ENCODE peak calls at places on chromosomes 7 and 10, in ten cellular contexts. One of them, this sample, is unnamed.
A peak's percentile ranks its signal among the peaks of the same experiment; 100 is the strongest.

GRCh38 chr7:24318326-24318725 is 34.3 kb downstream of the NPY start:
- DNase-seq in astrocyte of the spinal cord: no peak
- DNase-seq in GM23248: peak; percentile 7
- DNase-seq in iris pigment epithelial cell: no peak
- DNase-seq in stimulated activated CD4-positive, alpha-beta T cell treated with anti-CD3 and anti-CD28 coated beads, Interleukin-15, amount 100 ng/mL, for 24 hours: no peak
- DNase-seq in NCI-H2029: no peak
- DNase-seq in BE2C: peak; percentile 14
- DNase-seq in AG04449: no peak
- DNase-seq in GF-D8: no peak
- DNase-seq in activated naive CD8-positive, alpha-beta T cell treated with anti-CD3 and anti-CD28 coated beads, Interleukin-2, amount 50 U/mL, for 24 hours: no peak
- DNase-seq in this sample: peak; percentile 11

GRCh38 chr10:72525277-72525676 is 100.6 kb downstream of the MICU1 start:
- DNase-seq in BE2C: no peak
- DNase-seq in GF-D8: no peak
- DNase-seq in astrocyte of the spinal cord: no peak
- DNase-seq in NCI-H2029: no peak
- DNase-seq in GM23248: peak; percentile 40
- DNase-seq in activated naive CD8-positive, alpha-beta T cell treated with anti-CD3 and anti-CD28 coated beads, Interleukin-2, amount 50 U/mL, for 24 hours: no peak
- DNase-seq in stimulated activated CD4-positive, alpha-beta T cell treated with anti-CD3 and anti-CD28 coated beads, Interleukin-15, amount 100 ng/mL, for 24 hours: no peak
- DNase-seq in iris pigment epithelial cell: peak; percentile 36
- DNase-seq in AG04449: peak; percentile 23
- DNase-seq in this sample: peak; percentile 23

GRCh38 chr7:155374276-155375252 is 76.9 kb downstream of the INSIG1 start:
- DNase-seq in activated naive CD8-positive, alpha-beta T cell treated with anti-CD3 and anti-CD28 coated beads, Interleukin-2, amount 50 U/mL, for 24 hours: no peak
- DNase-seq in AG04449: no peak
- DNase-seq in GF-D8: no peak
- DNase-seq in stimulated activated CD4-positive, alpha-beta T cell treated with anti-CD3 and anti-CD28 coated beads, Interleukin-15, amount 100 ng/mL, for 24 hours: peak; percentile 30
- DNase-seq in astrocyte of the spinal cord: no peak
- DNase-seq in GM23248: no peak
- DNase-seq in BE2C: no peak
- DNase-seq in iris pigment epithelial cell: no peak
- DNase-seq in NCI-H2029: no peak
- DNase-seq in this sample: no peak

GRCh38 chr7:80372415-80372814 is 139.4 kb downstream of the GNAT3 start:
- DNase-seq in AG04449: peak; percentile 59
- DNase-seq in GM23248: peak; percentile 42
- DNase-seq in NCI-H2029: no peak
- DNase-seq in iris pigment epithelial cell: peak; percentile 88
- DNase-seq in BE2C: no peak
- DNase-seq in activated naive CD8-positive, alpha-beta T cell treated with anti-CD3 and anti-CD28 coated beads, Interleukin-2, amount 50 U/mL, for 24 hours: no peak
- DNase-seq in GF-D8: no peak
- DNase-seq in stimulated activated CD4-positive, alpha-beta T cell treated with anti-CD3 and anti-CD28 coated beads, Interleukin-15, amount 100 ng/mL, for 24 hours: no peak
- DNase-seq in astrocyte of the spinal cord: peak; percentile 51
- DNase-seq in this sample: no peak

GRCh38 chr7:68805159-68805558 is 793.1 kb upstream of the AUTS2 start:
- DNase-seq in activated naive CD8-positive, alpha-beta T cell treated with anti-CD3 and anti-CD28 coated beads, Interleukin-2, amount 50 U/mL, for 24 hours: no peak
- DNase-seq in iris pigment epithelial cell: no peak
- DNase-seq in NCI-H2029: no peak
- DNase-seq in stimulated activated CD4-positive, alpha-beta T cell treated with anti-CD3 and anti-CD28 coated beads, Interleukin-15, amount 100 ng/mL, for 24 hours: no peak
- DNase-seq in BE2C: no peak
- DNase-seq in GM23248: no peak
- DNase-seq in GF-D8: no peak
- DNase-seq in AG04449: no peak
- DNase-seq in astrocyte of the spinal cord: no peak
- DNase-seq in this sample: no peak

GRCh38 chr10:106929291-106929925 is 235.1 kb downstream of the SORCS1 start:
- DNase-seq in BE2C: no peak
- DNase-seq in astrocyte of the spinal cord: no peak
- DNase-seq in stimulated activated CD4-positive, alpha-beta T cell treated with anti-CD3 and anti-CD28 coated beads, Interleukin-15, amount 100 ng/mL, for 24 hours: no peak
- DNase-seq in GM23248: no peak
- DNase-seq in GF-D8: no peak
- DNase-seq in activated naive CD8-positive, alpha-beta T cell treated with anti-CD3 and anti-CD28 coated beads, Interleukin-2, amount 50 U/mL, for 24 hours: no peak
- DNase-seq in NCI-H2029: no peak
- DNase-seq in iris pigment epithelial cell: no peak
- DNase-seq in AG04449: no peak
- DNase-seq in this sample: no peak

GRCh38 chr7:33981221-33981620 is 75.9 kb downstream of the BMPER start:
- DNase-seq in activated naive CD8-positive, alpha-beta T cell treated with anti-CD3 and anti-CD28 coated beads, Interleukin-2, amount 50 U/mL, for 24 hours: no peak
- DNase-seq in NCI-H2029: no peak
- DNase-seq in BE2C: no peak
- DNase-seq in astrocyte of the spinal cord: no peak
- DNase-seq in stimulated activated CD4-positive, alpha-beta T cell treated with anti-CD3 and anti-CD28 coated beads, Interleukin-15, amount 100 ng/mL, for 24 hours: no peak
- DNase-seq in GM23248: peak; percentile 43
- DNase-seq in GF-D8: no peak
- DNase-seq in AG04449: no peak
- DNase-seq in iris pigment epithelial cell: no peak
- DNase-seq in this sample: no peak

GRCh38 chr7:18558503-18558902 is 63.0 kb downstream of the HDAC9 start:
- DNase-seq in activated naive CD8-positive, alpha-beta T cell treated with anti-CD3 and anti-CD28 coated beads, Interleukin-2, amount 50 U/mL, for 24 hours: no peak
- DNase-seq in iris pigment epithelial cell: no peak
- DNase-seq in GM23248: peak; percentile 20
- DNase-seq in BE2C: no peak
- DNase-seq in NCI-H2029: no peak
- DNase-seq in astrocyte of the spinal cord: peak; percentile 61
- DNase-seq in stimulated activated CD4-positive, alpha-beta T cell treated with anti-CD3 and anti-CD28 coated beads, Interleukin-15, amount 100 ng/mL, for 24 hours: no peak
- DNase-seq in AG04449: no peak
- DNase-seq in GF-D8: no peak
- DNase-seq in this sample: no peak

GRCh38 chr10:114374141-114374791 is 30.0 kb downstream of the AFAP1L2 start:
- DNase-seq in stimulated activated CD4-positive, alpha-beta T cell treated with anti-CD3 and anti-CD28 coated beads, Interleukin-15, amount 100 ng/mL, for 24 hours: no peak
- DNase-seq in BE2C: peak; percentile 64
- DNase-seq in GF-D8: no peak
- DNase-seq in GM23248: peak; percentile 6
- DNase-seq in activated naive CD8-positive, alpha-beta T cell treated with anti-CD3 and anti-CD28 coated beads, Interleukin-2, amount 50 U/mL, for 24 hours: no peak
- DNase-seq in iris pigment epithelial cell: no peak
- DNase-seq in NCI-H2029: no peak
- DNase-seq in AG04449: no peak
- DNase-seq in astrocyte of the spinal cord: peak; percentile 56
- DNase-seq in this sample: no peak

GRCh38 chr10:22058195-22058594 is 54.7 kb upstream of the DNAJC1 start:
- DNase-seq in astrocyte of the spinal cord: no peak
- DNase-seq in NCI-H2029: no peak
- DNase-seq in iris pigment epithelial cell: peak; percentile 51
- DNase-seq in activated naive CD8-positive, alpha-beta T cell treated with anti-CD3 and anti-CD28 coated beads, Interleukin-2, amount 50 U/mL, for 24 hours: no peak
- DNase-seq in GF-D8: no peak
- DNase-seq in GM23248: no peak
- DNase-seq in BE2C: no peak
- DNase-seq in stimulated activated CD4-positive, alpha-beta T cell treated with anti-CD3 and anti-CD28 coated beads, Interleukin-15, amount 100 ng/mL, for 24 hours: no peak
- DNase-seq in AG04449: no peak
- DNase-seq in this sample: no peak

GRCh38 chr10:73922007-73922863 is 11.3 kb downstream of the PLAU start:
- DNase-seq in iris pigment epithelial cell: no peak
- DNase-seq in astrocyte of the spinal cord: no peak
- DNase-seq in activated naive CD8-positive, alpha-beta T cell treated with anti-CD3 and anti-CD28 coated beads, Interleukin-2, amount 50 U/mL, for 24 hours: no peak
- DNase-seq in GM23248: no peak
- DNase-seq in NCI-H2029: no peak
- DNase-seq in GF-D8: no peak
- DNase-seq in AG04449: no peak
- DNase-seq in BE2C: no peak
- DNase-seq in stimulated activated CD4-positive, alpha-beta T cell treated with anti-CD3 and anti-CD28 coated beads, Interleukin-15, amount 100 ng/mL, for 24 hours: no peak
- DNase-seq in this sample: no peak

GRCh38 chr10:110304394-110304779 is 333 bp downstream of the SMNDC1 start:
- DNase-seq in stimulated activated CD4-positive, alpha-beta T cell treated with anti-CD3 and anti-CD28 coated beads, Interleukin-15, amount 100 ng/mL, for 24 hours: no peak
- DNase-seq in BE2C: no peak
- DNase-seq in GF-D8: no peak
- DNase-seq in iris pigment epithelial cell: no peak
- DNase-seq in AG04449: no peak
- DNase-seq in NCI-H2029: no peak
- DNase-seq in activated naive CD8-positive, alpha-beta T cell treated with anti-CD3 and anti-CD28 coated beads, Interleukin-2, amount 50 U/mL, for 24 hours: peak; percentile 33
- DNase-seq in astrocyte of the spinal cord: no peak
- DNase-seq in GM23248: peak; percentile 75
- DNase-seq in this sample: no peak

GRCh38 chr10:110918269-110918632 is 729 bp downstream of the BBIP1 start:
- DNase-seq in GM23248: peak; percentile 99
- DNase-seq in activated naive CD8-positive, alpha-beta T cell treated with anti-CD3 and anti-CD28 coated beads, Interleukin-2, amount 50 U/mL, for 24 hours: no peak
- DNase-seq in NCI-H2029: peak; percentile 41
- DNase-seq in iris pigment epithelial cell: peak; percentile 98
- DNase-seq in astrocyte of the spinal cord: peak; percentile 98
- DNase-seq in stimulated activated CD4-positive, alpha-beta T cell treated with anti-CD3 and anti-CD28 coated beads, Interleukin-15, amount 100 ng/mL, for 24 hours: peak; percentile 95
- DNase-seq in BE2C: peak; percentile 96
- DNase-seq in AG04449: peak; percentile 74
- DNase-seq in GF-D8: peak; percentile 84
- DNase-seq in this sample: peak; percentile 95

GRCh38 chr7:99137418-99138180 is 6.3 kb downstream of the SMURF1 start:
- DNase-seq in stimulated activated CD4-positive, alpha-beta T cell treated with anti-CD3 and anti-CD28 coated beads, Interleukin-15, amount 100 ng/mL, for 24 hours: no peak
- DNase-seq in NCI-H2029: no peak
- DNase-seq in GF-D8: no peak
- DNase-seq in AG04449: no peak
- DNase-seq in iris pigment epithelial cell: peak; percentile 81
- DNase-seq in activated naive CD8-positive, alpha-beta T cell treated with anti-CD3 and anti-CD28 coated beads, Interleukin-2, amount 50 U/mL, for 24 hours: no peak
- DNase-seq in GM23248: peak; percentile 89
- DNase-seq in astrocyte of the spinal cord: peak; percentile 76
- DNase-seq in BE2C: no peak
- DNase-seq in this sample: peak; percentile 77

GRCh38 chr7:6106140-6106904 is 75.1 kb downstream of the ANKRD61 start:
- DNase-seq in AG04449: no peak
- DNase-seq in stimulated activated CD4-positive, alpha-beta T cell treated with anti-CD3 and anti-CD28 coated beads, Interleukin-15, amount 100 ng/mL, for 24 hours: peak; percentile 37
- DNase-seq in iris pigment epithelial cell: peak; percentile 55
- DNase-seq in GF-D8: peak; percentile 58
- DNase-seq in astrocyte of the spinal cord: peak; percentile 51
- DNase-seq in activated naive CD8-positive, alpha-beta T cell treated with anti-CD3 and anti-CD28 coated beads, Interleukin-2, amount 50 U/mL, for 24 hours: peak; percentile 22
- DNase-seq in GM23248: peak; percentile 49
- DNase-seq in NCI-H2029: no peak
- DNase-seq in BE2C: no peak
- DNase-seq in this sample: peak; percentile 43

GRCh38 chr10:112956631-112957350 is 6.7 kb downstream of the TCF7L2 start:
- DNase-seq in activated naive CD8-positive, alpha-beta T cell treated with anti-CD3 and anti-CD28 coated beads, Interleukin-2, amount 50 U/mL, for 24 hours: no peak
- DNase-seq in NCI-H2029: no peak
- DNase-seq in GF-D8: no peak
- DNase-seq in BE2C: no peak
- DNase-seq in astrocyte of the spinal cord: no peak
- DNase-seq in stimulated activated CD4-positive, alpha-beta T cell treated with anti-CD3 and anti-CD28 coated beads, Interleukin-15, amount 100 ng/mL, for 24 hours: no peak
- DNase-seq in GM23248: peak; percentile 50
- DNase-seq in AG04449: no peak
- DNase-seq in iris pigment epithelial cell: no peak
- DNase-seq in this sample: no peak

GRCh38 chr10:13827418-13827817 is 240.7 kb downstream of the PRPF18 start:
- DNase-seq in BE2C: no peak
- DNase-seq in GM23248: no peak
- DNase-seq in astrocyte of the spinal cord: peak; percentile 49
- DNase-seq in NCI-H2029: no peak
- DNase-seq in AG04449: no peak
- DNase-seq in iris pigment epithelial cell: peak; percentile 57
- DNase-seq in stimulated activated CD4-positive, alpha-beta T cell treated with anti-CD3 and anti-CD28 coated beads, Interleukin-15, amount 100 ng/mL, for 24 hours: no peak
- DNase-seq in activated naive CD8-positive, alpha-beta T cell treated with anti-CD3 and anti-CD28 coated beads, Interleukin-2, amount 50 U/mL, for 24 hours: no peak
- DNase-seq in GF-D8: no peak
- DNase-seq in this sample: no peak

GRCh38 chr10:76558996-76559888 is 1078.4 kb downstream of the KCNMA1 start:
- DNase-seq in GM23248: peak; percentile 80
- DNase-seq in GF-D8: no peak
- DNase-seq in iris pigment epithelial cell: peak; percentile 86
- DNase-seq in astrocyte of the spinal cord: peak; percentile 72
- DNase-seq in activated naive CD8-positive, alpha-beta T cell treated with anti-CD3 and anti-CD28 coated beads, Interleukin-2, amount 50 U/mL, for 24 hours: no peak
- DNase-seq in NCI-H2029: no peak
- DNase-seq in AG04449: no peak
- DNase-seq in BE2C: no peak
- DNase-seq in stimulated activated CD4-positive, alpha-beta T cell treated with anti-CD3 and anti-CD28 coated beads, Interleukin-15, amount 100 ng/mL, for 24 hours: no peak
- DNase-seq in this sample: no peak

GRCh38 chr7:55086413-55087201 is 67.8 kb downstream of the EGFR start:
- DNase-seq in NCI-H2029: peak; percentile 10
- DNase-seq in GM23248: peak; percentile 90
- DNase-seq in BE2C: peak; percentile 36
- DNase-seq in iris pigment epithelial cell: peak; percentile 85
- DNase-seq in AG04449: peak; percentile 40
- DNase-seq in stimulated activated CD4-positive, alpha-beta T cell treated with anti-CD3 and anti-CD28 coated beads, Interleukin-15, amount 100 ng/mL, for 24 hours: peak; percentile 30
- DNase-seq in activated naive CD8-positive, alpha-beta T cell treated with anti-CD3 and anti-CD28 coated beads, Interleukin-2, amount 50 U/mL, for 24 hours: peak; percentile 12
- DNase-seq in astrocyte of the spinal cord: peak; percentile 94
- DNase-seq in GF-D8: no peak
- DNase-seq in this sample: peak; percentile 49

GRCh38 chr7:50307368-50308012 is 3.0 kb downstream of the IKZF1 start:
- DNase-seq in GF-D8: peak; percentile 51
- DNase-seq in AG04449: no peak
- DNase-seq in activated naive CD8-positive, alpha-beta T cell treated with anti-CD3 and anti-CD28 coated beads, Interleukin-2, amount 50 U/mL, for 24 hours: peak; percentile 67
- DNase-seq in astrocyte of the spinal cord: no peak
- DNase-seq in BE2C: no peak
- DNase-seq in NCI-H2029: no peak
- DNase-seq in iris pigment epithelial cell: no peak
- DNase-seq in GM23248: no peak
- DNase-seq in stimulated activated CD4-positive, alpha-beta T cell treated with anti-CD3 and anti-CD28 coated beads, Interleukin-15, amount 100 ng/mL, for 24 hours: peak; percentile 71
- DNase-seq in this sample: no peak

GRCh38 chr7:15015545-15016314 is 113.2 kb upstream of the DGKB start:
- DNase-seq in iris pigment epithelial cell: peak; percentile 61
- DNase-seq in BE2C: peak; percentile 56
- DNase-seq in GM23248: peak; percentile 75
- DNase-seq in NCI-H2029: peak; percentile 93
- DNase-seq in stimulated activated CD4-positive, alpha-beta T cell treated with anti-CD3 and anti-CD28 coated beads, Interleukin-15, amount 100 ng/mL, for 24 hours: no peak
- DNase-seq in GF-D8: peak; percentile 20
- DNase-seq in astrocyte of the spinal cord: peak; percentile 76
- DNase-seq in activated naive CD8-positive, alpha-beta T cell treated with anti-CD3 and anti-CD28 coated beads, Interleukin-2, amount 50 U/mL, for 24 hours: no peak
- DNase-seq in AG04449: no peak
- DNase-seq in this sample: peak; percentile 75

GRCh38 chr7:159103382-159104187 is 41.1 kb downstream of the VIPR2 start:
- DNase-seq in NCI-H2029: no peak
- DNase-seq in AG04449: no peak
- DNase-seq in iris pigment epithelial cell: no peak
- DNase-seq in astrocyte of the spinal cord: no peak
- DNase-seq in GF-D8: no peak
- DNase-seq in stimulated activated CD4-positive, alpha-beta T cell treated with anti-CD3 and anti-CD28 coated beads, Interleukin-15, amount 100 ng/mL, for 24 hours: no peak
- DNase-seq in BE2C: no peak
- DNase-seq in GM23248: no peak
- DNase-seq in activated naive CD8-positive, alpha-beta T cell treated with anti-CD3 and anti-CD28 coated beads, Interleukin-2, amount 50 U/mL, for 24 hours: no peak
- DNase-seq in this sample: no peak

GRCh38 chr10:120041807-120042545 is 149.4 kb downstream of the SEC23IP start:
- DNase-seq in activated naive CD8-positive, alpha-beta T cell treated with anti-CD3 and anti-CD28 coated beads, Interleukin-2, amount 50 U/mL, for 24 hours: no peak
- DNase-seq in stimulated activated CD4-positive, alpha-beta T cell treated with anti-CD3 and anti-CD28 coated beads, Interleukin-15, amount 100 ng/mL, for 24 hours: no peak
- DNase-seq in iris pigment epithelial cell: no peak
- DNase-seq in astrocyte of the spinal cord: no peak
- DNase-seq in NCI-H2029: no peak
- DNase-seq in GM23248: no peak
- DNase-seq in AG04449: no peak
- DNase-seq in GF-D8: no peak
- DNase-seq in BE2C: no peak
- DNase-seq in this sample: peak; percentile 33

GRCh38 chr7:99390941-99391602 is 16.5 kb downstream of the ARPC1B start:
- DNase-seq in AG04449: no peak
- DNase-seq in astrocyte of the spinal cord: no peak
- DNase-seq in GF-D8: no peak
- DNase-seq in BE2C: peak; percentile 58
- DNase-seq in activated naive CD8-positive, alpha-beta T cell treated with anti-CD3 and anti-CD28 coated beads, Interleukin-2, amount 50 U/mL, for 24 hours: no peak
- DNase-seq in NCI-H2029: no peak
- DNase-seq in iris pigment epithelial cell: no peak
- DNase-seq in stimulated activated CD4-positive, alpha-beta T cell treated with anti-CD3 and anti-CD28 coated beads, Interleukin-15, amount 100 ng/mL, for 24 hours: no peak
- DNase-seq in GM23248: no peak
- DNase-seq in this sample: no peak

GRCh38 chr10:67725567-67725966 is 29.6 kb upstream of the CTNNA3 start:
- DNase-seq in stimulated activated CD4-positive, alpha-beta T cell treated with anti-CD3 and anti-CD28 coated beads, Interleukin-15, amount 100 ng/mL, for 24 hours: no peak
- DNase-seq in GF-D8: no peak
- DNase-seq in astrocyte of the spinal cord: no peak
- DNase-seq in BE2C: no peak
- DNase-seq in activated naive CD8-positive, alpha-beta T cell treated with anti-CD3 and anti-CD28 coated beads, Interleukin-2, amount 50 U/mL, for 24 hours: no peak
- DNase-seq in NCI-H2029: no peak
- DNase-seq in iris pigment epithelial cell: no peak
- DNase-seq in AG04449: no peak
- DNase-seq in GM23248: no peak
- DNase-seq in this sample: no peak

GRCh38 chr10:71848325-71849277 is 2.5 kb downstream of the PSAP start:
- DNase-seq in GF-D8: no peak
- DNase-seq in stimulated activated CD4-positive, alpha-beta T cell treated with anti-CD3 and anti-CD28 coated beads, Interleukin-15, amount 100 ng/mL, for 24 hours: no peak
- DNase-seq in BE2C: no peak
- DNase-seq in iris pigment epithelial cell: peak; percentile 39
- DNase-seq in activated naive CD8-positive, alpha-beta T cell treated with anti-CD3 and anti-CD28 coated beads, Interleukin-2, amount 50 U/mL, for 24 hours: no peak
- DNase-seq in astrocyte of the spinal cord: peak; percentile 49
- DNase-seq in AG04449: no peak
- DNase-seq in GM23248: peak; percentile 27
- DNase-seq in NCI-H2029: no peak
- DNase-seq in this sample: no peak

GRCh38 chr7:4267326-4268039 is 414.6 kb upstream of the FOXK1 start:
- DNase-seq in iris pigment epithelial cell: no peak
- DNase-seq in AG04449: no peak
- DNase-seq in NCI-H2029: no peak
- DNase-seq in astrocyte of the spinal cord: no peak
- DNase-seq in GF-D8: no peak
- DNase-seq in BE2C: no peak
- DNase-seq in stimulated activated CD4-positive, alpha-beta T cell treated with anti-CD3 and anti-CD28 coated beads, Interleukin-15, amount 100 ng/mL, for 24 hours: no peak
- DNase-seq in activated naive CD8-positive, alpha-beta T cell treated with anti-CD3 and anti-CD28 coated beads, Interleukin-2, amount 50 U/mL, for 24 hours: no peak
- DNase-seq in GM23248: no peak
- DNase-seq in this sample: no peak

GRCh38 chr7:54546081-54546985 is 4.2 kb downstream of the VSTM2A start:
- DNase-seq in BE2C: peak; percentile 92
- DNase-seq in stimulated activated CD4-positive, alpha-beta T cell treated with anti-CD3 and anti-CD28 coated beads, Interleukin-15, amount 100 ng/mL, for 24 hours: peak; percentile 7
- DNase-seq in GM23248: no peak
- DNase-seq in iris pigment epithelial cell: no peak
- DNase-seq in NCI-H2029: peak; percentile 60
- DNase-seq in AG04449: no peak
- DNase-seq in activated naive CD8-positive, alpha-beta T cell treated with anti-CD3 and anti-CD28 coated beads, Interleukin-2, amount 50 U/mL, for 24 hours: peak; percentile 3
- DNase-seq in GF-D8: no peak
- DNase-seq in astrocyte of the spinal cord: no peak
- DNase-seq in this sample: peak; percentile 1

This sample was measured in A673.